ENCODE peak calls at places on chromosomes 2 and 18, in eight cellular contexts. R is osteocyte, Z is H9, V is KBM-7, G is foreskin melanocyte, N is T-helper 1 cell, X is tibial artery, A is tibial nerve. B is an unnamed sample.

GRCh38 chr2:128413014-128413717 is 94.5 kb upstream of the HS6ST1 start:
- DNase-seq in N (no peak), A (no peak), X (no peak), V (no peak), R (peak), Z (peak), G (no peak), B (no peak)

GRCh38 chr2:102432386-102432785 is 9.4 kb downstream of the IL18RAP start:
- DNase-seq in N (no peak), G (no peak), A (no peak), R (no peak), X (no peak), V (no peak), Z (no peak), B (no peak)

GRCh38 chr2:104840916-104841315 is 13.0 kb upstream of the POU3F3 start:
- DNase-seq in X (no peak), V (no peak), N (no peak), A (no peak), Z (no peak), G (no peak), R (no peak), B (no peak)

GRCh38 chr2:120395686-120396518 is 50.0 kb downstream of the INHBB start:
- DNase-seq in R (no peak), X (peak), V (no peak), Z (peak), A (no peak), N (no peak), G (no peak), B (peak)

GRCh38 chr18:70234667-70235459 is 29.4 kb upstream of the RTTN start:
- DNase-seq in N (no peak), A (no peak), Z (no peak), R (no peak), V (no peak), G (peak), X (no peak), B (no peak)

GRCh38 chr2:216034065-216034464 is 20.7 kb upstream of the MREG start:
- DNase-seq in A (peak), R (no peak), N (peak), Z (peak), V (peak), X (peak), G (peak), B (peak)

GRCh38 chr2:26017464-26018183 is 16.3 kb upstream of the RAB10 start:
- DNase-seq in V (no peak), A (no peak), N (no peak), G (no peak), Z (no peak), R (no peak), X (no peak), B (no peak)

GRCh38 chr2:58762176-58762781 is 521.2 kb upstream of the FANCL start:
- DNase-seq in G (peak), N (peak), R (no peak), Z (peak), V (peak), A (no peak), X (no peak), B (peak)

GRCh38 chr2:20433946-20434553 is 12.8 kb upstream of the RHOB start:
- DNase-seq in G (no peak), N (no peak), R (no peak), A (peak), X (no peak), Z (no peak), V (no peak), B (no peak)

GRCh38 chr2:28344756-28345291 is 47.8 kb upstream of the FOSL2 start:
- DNase-seq in Z (no peak), V (no peak), A (no peak), R (no peak), X (no peak), N (no peak), G (no peak), B (no peak)

GRCh38 chr18:23825978-23826405 is 136.7 kb downstream of the LAMA3 start:
- DNase-seq in X (peak), A (peak), R (no peak), Z (no peak), G (peak), V (peak), N (no peak), B (no peak)

GRCh38 chr2:188609321-188610049 is 317.8 kb downstream of the GULP1 start:
- DNase-seq in N (no peak), X (no peak), A (no peak), G (no peak), Z (no peak), R (no peak), V (no peak), B (no peak)

GRCh38 chr2:217650716-217651360 is 352.0 kb downstream of the TNS1 start:
- DNase-seq in X (no peak), N (peak), A (no peak), V (peak), Z (peak), G (peak), R (no peak), B (no peak)

GRCh38 chr18:59961086-59961485 is 61.3 kb downstream of the PMAIP1 start:
- DNase-seq in R (no peak), X (no peak), G (no peak), Z (no peak), V (no peak), N (no peak), A (no peak), B (no peak)